ENCODE peak calls at places on chromosomes 13 and 19, in four cellular contexts. One of them, this sample, is unnamed.

GRCh38 chr19:4640247-4641000 is 1.1 kb downstream of the TNFAIP8L1 start:
- DNase-seq in SK-N-SH: no peak
- DNase-seq in K562: no peak
- DNase-seq in H1: no peak
- DNase-seq in this sample: no peak

GRCh38 chr19:19873381-19873780 is 7.7 kb downstream of the ZNF253 start:
- DNase-seq in H1: no peak
- DNase-seq in K562: no peak
- DNase-seq in SK-N-SH: no peak
- DNase-seq in this sample: no peak

GRCh38 chr19:51305479-51305878 is 6.0 kb upstream of the IGLON5 start:
- DNase-seq in K562: no peak
- DNase-seq in H1: no peak
- DNase-seq in SK-N-SH: no peak
- DNase-seq in this sample: no peak

GRCh38 chr19:41296323-41296935 is 13.5 kb upstream of the CCDC97 start:
- DNase-seq in H1: no peak
- DNase-seq in SK-N-SH: no peak
- DNase-seq in K562: no peak
- DNase-seq in this sample: no peak

GRCh38 chr19:2992958-2993357 is 15.6 kb downstream of the TLE6 start:
- DNase-seq in SK-N-SH: no peak
- DNase-seq in H1: no peak
- DNase-seq in K562: no peak
- DNase-seq in this sample: no peak

GRCh38 chr19:43316591-43317319 is 36.7 kb upstream of the CD177 start:
- DNase-seq in K562: peak
- DNase-seq in H1: peak
- DNase-seq in SK-N-SH: peak
- DNase-seq in this sample: peak

GRCh38 chr13:83752141-83752540 is 130.1 kb downstream of the SLITRK1 start:
- DNase-seq in SK-N-SH: no peak
- DNase-seq in K562: no peak
- DNase-seq in H1: no peak
- DNase-seq in this sample: no peak

GRCh38 chr19:18020212-18021067 is 12.5 kb downstream of the ARRDC2 start:
- DNase-seq in K562: peak
- DNase-seq in H1: no peak
- DNase-seq in SK-N-SH: peak
- DNase-seq in this sample: no peak

GRCh38 chr13:75541287-75541686 is 3.6 kb upstream of the COMMD6 start:
- DNase-seq in H1: no peak
- DNase-seq in K562: no peak
- DNase-seq in SK-N-SH: no peak
- DNase-seq in this sample: no peak

GRCh38 chr13:101149735-101150380 is 266.4 kb downstream of the NALCN start:
- DNase-seq in SK-N-SH: peak
- DNase-seq in K562: no peak
- DNase-seq in H1: no peak
- DNase-seq in this sample: peak

GRCh38 chr13:28717170-28717569 is 1.6 kb downstream of the SLC46A3 start:
- DNase-seq in SK-N-SH: no peak
- DNase-seq in K562: no peak
- DNase-seq in H1: no peak
- DNase-seq in this sample: no peak

GRCh38 chr19:49801401-49801888 is 11.6 kb downstream of the FUZ start:
- DNase-seq in H1: no peak
- DNase-seq in SK-N-SH: no peak
- DNase-seq in K562: no peak
- DNase-seq in this sample: no peak

GRCh38 chr19:17328517-17329060 is 6.1 kb downstream of the ANO8 start:
- DNase-seq in SK-N-SH: no peak
- DNase-seq in K562: peak
- DNase-seq in H1: no peak
- DNase-seq in this sample: peak

GRCh38 chr13:66860868-66861447 is 369.2 kb downstream of the PCDH9 start:
- DNase-seq in H1: no peak
- DNase-seq in SK-N-SH: no peak
- DNase-seq in K562: no peak
- DNase-seq in this sample: no peak

GRCh38 chr19:30692517-30692870 is 320.3 kb downstream of the ZNF536 start:
- DNase-seq in SK-N-SH: no peak
- DNase-seq in H1: no peak
- DNase-seq in K562: no peak
- DNase-seq in this sample: no peak

GRCh38 chr19:46840157-46840942 is 10.3 kb downstream of the AP2S1 start:
- DNase-seq in H1: no peak
- DNase-seq in SK-N-SH: peak
- DNase-seq in K562: peak
- DNase-seq in this sample: peak

GRCh38 chr19:10271543-10272086 is 695 bp downstream of the ICAM1 start:
- DNase-seq in SK-N-SH: peak
- DNase-seq in H1: no peak
- DNase-seq in K562: peak
- DNase-seq in this sample: no peak

GRCh38 chr13:73399347-73400216 is 340.8 kb downstream of the KLF5 start:
- DNase-seq in SK-N-SH: no peak
- DNase-seq in H1: no peak
- DNase-seq in K562: no peak
- DNase-seq in this sample: no peak

GRCh38 chr13:51221674-51222509 is at the start of gene FAM124A:
- DNase-seq in SK-N-SH: peak
- DNase-seq in H1: no peak
- DNase-seq in K562: peak
- DNase-seq in this sample: peak

GRCh38 chr19:38555200-38555599 is 62.6 kb downstream of the MAP4K1 start:
- DNase-seq in H1: no peak
- DNase-seq in SK-N-SH: no peak
- DNase-seq in K562: no peak
- DNase-seq in this sample: no peak

GRCh38 chr19:38388310-38389100 is at the start of gene SPRED3:
- DNase-seq in H1: no peak
- DNase-seq in K562: peak
- DNase-seq in SK-N-SH: peak
- DNase-seq in this sample: peak

GRCh38 chr13:45916036-45916435 is 64.5 kb upstream of the SIAH3 start:
- DNase-seq in K562: no peak
- DNase-seq in SK-N-SH: no peak
- DNase-seq in H1: no peak
- DNase-seq in this sample: no peak

DNA sequence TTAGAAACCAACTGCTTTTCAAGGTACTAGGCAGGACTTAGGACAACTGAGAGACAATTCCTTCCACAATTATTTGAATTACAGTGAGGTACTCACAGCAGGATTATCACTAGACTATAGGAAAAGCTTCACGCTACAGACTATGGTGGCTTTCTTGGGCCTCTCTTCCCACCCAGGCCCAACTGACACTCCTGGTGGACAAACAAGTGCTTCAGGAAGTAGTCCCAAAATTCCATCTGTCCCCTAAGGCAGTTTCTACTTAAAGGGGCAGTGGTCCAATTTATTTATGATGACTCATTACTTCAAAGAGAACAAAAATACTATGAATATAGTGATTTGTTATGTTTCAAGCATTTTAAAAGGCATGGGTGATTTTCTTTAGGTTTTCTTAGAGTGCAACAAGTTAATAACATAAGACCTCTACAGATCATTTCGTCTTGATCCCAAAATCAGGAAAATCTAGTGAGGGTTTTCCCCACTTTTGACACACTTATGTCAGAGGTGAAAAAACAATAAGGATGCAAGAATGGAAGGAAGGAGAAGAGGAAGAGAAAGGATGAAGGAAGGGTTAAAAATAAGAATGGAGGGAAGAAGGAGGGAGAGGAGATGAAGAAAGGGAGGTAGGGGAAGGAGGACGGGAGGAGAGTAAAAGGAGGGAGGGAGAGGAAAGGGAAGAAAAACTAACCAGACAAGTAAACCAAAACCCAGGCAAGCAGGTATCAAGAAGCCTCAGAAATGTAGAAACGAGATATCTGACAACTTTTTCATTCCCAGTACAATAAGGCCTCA is 100.7 kb downstream of the SERP2 start:
- DNase-seq in K562: no peak
- DNase-seq in H1: no peak
- DNase-seq in SK-N-SH: no peak
- DNase-seq in this sample: no peak
- TF ChIP-seq USF2 in K562: no peak
- TF ChIP-seq USF2 in H1: no peak
- TF ChIP-seq USF2 in SK-N-SH: no peak
- TF ChIP-seq USF2 in this sample: no peak

DNA sequence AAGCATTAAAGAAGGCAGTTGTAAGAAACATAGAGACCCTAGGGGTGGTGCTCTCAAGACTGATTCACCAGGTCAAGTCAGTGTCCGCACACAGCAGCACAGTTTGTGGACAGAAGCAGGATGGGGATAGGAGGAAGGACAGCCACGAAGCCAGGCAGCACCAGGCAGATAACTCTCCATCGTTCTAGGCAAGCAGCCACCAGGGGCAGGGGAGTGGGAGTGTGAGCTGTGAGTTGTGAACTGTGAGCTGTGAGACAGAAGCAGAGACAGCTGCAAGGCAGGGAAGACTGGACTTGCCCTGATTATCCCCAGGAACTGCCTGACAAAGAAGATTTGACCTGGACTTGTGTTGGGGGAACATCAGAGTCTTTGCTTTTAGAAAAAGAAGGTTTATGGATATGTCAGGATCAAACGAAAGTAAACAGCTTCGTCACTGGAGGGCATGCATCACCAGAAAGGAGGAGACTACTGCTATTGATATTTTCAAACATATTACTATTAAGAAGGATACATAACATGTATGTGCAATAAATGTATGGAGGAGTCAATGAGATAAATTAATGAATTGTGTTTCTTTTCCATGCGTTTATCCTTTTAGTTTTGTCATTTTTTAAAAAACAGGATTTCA is 286.1 kb downstream of the IRS2 start:
- DNase-seq in K562: no peak
- DNase-seq in H1: no peak
- DNase-seq in SK-N-SH: peak
- DNase-seq in this sample: peak
- TF ChIP-seq TEAD4 in K562: no peak
- TF ChIP-seq TEAD4 in H1: no peak
- TF ChIP-seq TEAD4 in SK-N-SH: no peak
- TF ChIP-seq TEAD4 in this sample: no peak

DNA sequence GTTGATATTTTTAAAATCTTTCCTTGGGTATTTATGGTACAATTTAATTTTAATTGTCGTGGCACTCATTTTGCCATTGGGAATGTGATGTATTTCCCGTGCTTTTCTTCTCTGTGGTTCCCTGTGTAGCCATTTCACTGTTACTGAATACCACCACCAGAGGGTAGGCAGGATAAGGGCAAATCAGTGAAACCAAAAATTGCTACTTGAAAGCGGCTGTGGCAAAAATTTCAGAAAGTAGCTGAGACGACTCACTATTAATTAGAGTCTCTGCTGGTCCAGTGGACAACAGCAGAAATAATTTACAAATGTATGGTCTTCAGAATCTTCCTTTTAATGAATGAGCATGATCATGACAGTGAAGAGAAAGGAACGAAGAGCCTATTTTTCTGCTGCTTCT is 34.4 kb upstream of the MIR17HG start:
- DNase-seq in SK-N-SH: peak
- DNase-seq in H1: no peak
- DNase-seq in K562: no peak
- DNase-seq in this sample: no peak
- TF ChIP-seq USF2 in SK-N-SH: no peak
- TF ChIP-seq USF2 in H1: no peak
- TF ChIP-seq USF2 in K562: no peak
- TF ChIP-seq USF2 in this sample: no peak

DNA sequence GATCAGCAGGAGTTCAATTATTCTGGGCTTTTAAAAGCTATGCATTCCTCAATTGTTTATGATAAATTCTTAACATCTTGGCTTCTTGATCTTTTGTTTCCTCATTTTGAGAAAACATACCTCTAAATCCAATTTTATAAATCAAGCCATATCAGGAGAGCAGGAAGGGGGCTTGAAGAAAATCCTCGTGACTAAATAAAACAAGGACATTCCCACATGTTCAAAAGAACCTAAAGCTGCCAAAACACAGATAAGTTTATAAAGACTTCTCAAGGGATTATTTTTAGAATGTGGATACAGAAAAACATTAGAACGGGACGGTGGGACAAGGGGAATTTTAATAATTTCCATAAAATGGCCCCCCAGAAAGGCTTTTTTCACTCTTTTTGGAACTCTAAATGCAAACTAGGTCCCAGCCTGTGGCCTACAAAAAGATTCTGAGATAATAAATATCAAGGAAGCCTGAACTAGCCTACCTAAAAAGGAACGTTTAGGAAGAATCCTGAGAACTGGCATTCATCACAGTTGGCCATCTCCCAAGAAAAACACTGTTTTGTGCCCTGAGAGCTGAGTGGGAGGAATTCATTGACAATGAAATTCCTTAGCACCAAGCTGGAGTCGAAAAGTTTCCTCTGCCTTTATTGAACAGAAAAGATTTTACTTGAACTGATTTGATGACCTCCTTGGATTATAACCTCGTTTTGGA is 30.1 kb downstream of the ZAR1L start:
- DNase-seq in K562: no peak
- DNase-seq in SK-N-SH: no peak
- DNase-seq in H1: no peak
- DNase-seq in this sample: no peak
- TF ChIP-seq TEAD4 in K562: no peak
- TF ChIP-seq TEAD4 in SK-N-SH: no peak
- TF ChIP-seq TEAD4 in H1: no peak
- TF ChIP-seq TEAD4 in this sample: no peak

GRCh38 chr19:14318873-14319272 is 62.4 kb upstream of the ADGRE5 start:
- DNase-seq in H1: no peak
- DNase-seq in SK-N-SH: peak
- DNase-seq in K562: peak
- DNase-seq in this sample: peak
- TF ChIP-seq USF2 in H1: no peak
- TF ChIP-seq USF2 in SK-N-SH: no peak
- TF ChIP-seq USF2 in K562: no peak
- TF ChIP-seq USF2 in this sample: no peak

GRCh38 chr13:110365876-110366275 is 58.8 kb downstream of the COL4A2 start:
- DNase-seq in SK-N-SH: no peak
- DNase-seq in H1: no peak
- DNase-seq in K562: no peak
- DNase-seq in this sample: no peak
- TF ChIP-seq TEAD4 in SK-N-SH: no peak
- TF ChIP-seq TEAD4 in H1: no peak
- TF ChIP-seq TEAD4 in K562: no peak
- TF ChIP-seq TEAD4 in this sample: no peak

This sample was measured in WTC11.